ENCODE peak calls at places on chromosomes 3 and 15, in nine cellular contexts. O is PC-3; W is stimulated activated CD4-positive, alpha-beta T cell treated with anti-CD3 and anti-CD28 coated beads, Interleukin-4, amount 100 ng/mL, for 1 hour; I is cardiac fibroblast; S is foreskin fibroblast; F is HuH-7; V is SW480; L is endothelial cell; P is sigmoid colon. D is an unnamed sample.

GRCh38 chr15:55619783-55620182 is 31.6 kb upstream of the PYGO1 start:
- DNase-seq in O (no peak), W (no peak), I (no peak), S (no peak), F (no peak), V (no peak), L (no peak), P (no peak), D (no peak)

GRCh38 chr3:147616998-147617619 is 207.9 kb downstream of the ZIC1 start:
- DNase-seq in O (peak), W (no peak), I (peak), S (no peak), F (no peak), V (peak), L (no peak), P (no peak), D (no peak)

GRCh38 chr3:14290631-14291385 is 111.6 kb upstream of the SLC6A6 start:
- DNase-seq in O (no peak), W (no peak), I (no peak), S (peak), F (peak), V (peak), L (no peak), P (no peak), D (peak)

GRCh38 chr15:80179025-80179759 is 26.4 kb downstream of the FAH start:
- DNase-seq in O (peak), W (no peak), I (peak), S (peak), F (no peak), V (no peak), L (no peak), P (no peak), D (peak)

GRCh38 chr3:184549793-184550585 is 11.6 kb upstream of the EPHB3 start:
- DNase-seq in O (no peak), W (no peak), I (no peak), S (no peak), F (no peak), V (peak), L (no peak), P (no peak), D (peak)

GRCh38 chr3:11565492-11565891 is 78.2 kb downstream of the VGLL4 start:
- DNase-seq in O (no peak), W (no peak), I (no peak), S (no peak), F (no peak), V (no peak), L (no peak), P (no peak), D (peak)

GRCh38 chr3:194270627-194271458 is 80.3 kb downstream of the CPN2 start:
- DNase-seq in O (no peak), W (no peak), I (peak), S (no peak), F (no peak), V (peak), L (no peak), P (peak), D (peak)

GRCh38 chr3:120682095-120682681 is at the start of gene HGD:
- DNase-seq in O (peak), W (no peak), I (no peak), S (no peak), F (peak), V (peak), L (no peak), P (no peak), D (no peak)

GRCh38 chr15:24823473-24823872 is 131.3 kb upstream of the SNRPN start:
- DNase-seq in O (peak), W (no peak), I (no peak), S (no peak), F (no peak), V (no peak), L (peak), P (no peak), D (no peak)

GRCh38 chr3:54960066-54960465 is 32.2 kb upstream of the LRTM1 start:
- DNase-seq in O (no peak), W (no peak), I (no peak), S (no peak), F (no peak), V (no peak), L (no peak), P (no peak), D (no peak)

GRCh38 chr3:4581452-4581851 is 88.3 kb downstream of the ITPR1 start:
- DNase-seq in O (no peak), W (no peak), I (no peak), S (no peak), F (no peak), V (no peak), L (no peak), P (no peak), D (no peak)

D was measured in osteoblast.